ENCODE peak calls at places on chromosomes 4 and X, in ten cellular contexts. L is nephron progenitor cell; T is GM06990; Y is pancreas; G is heart right ventricle; M is spleen; N is CD8-positive, alpha-beta T cell; U is sigmoid colon; Q is AG10803; J is glutamatergic neuron. R is an unnamed sample.

GRCh38 chr4:80184053-80184790 is 13.1 kb upstream of the PRDM8 start:
- DNase-seq in L (peak), T (peak), Y (peak), G (peak), M (peak), N (peak), U (peak), Q (peak), J (peak), R (peak)

GRCh38 chrX:55488559-55489314 is 911 bp downstream of the USP51 start:
- DNase-seq in L (peak), T (peak), Y (peak), G (peak), M (peak), N (peak), U (peak), Q (peak), J (peak), R (peak)

GRCh38 chr4:100842856-100843255 is 325.0 kb upstream of the EMCN start:
- DNase-seq in L (no peak), T (no peak), Y (no peak), G (no peak), M (no peak), N (no peak), U (no peak), Q (no peak), J (no peak), R (no peak)

GRCh38 chrX:154373340-154374306 is 811 bp downstream of the FLNA start:
- DNase-seq in L (peak), T (no peak), Y (peak), G (peak), M (no peak), N (no peak), U (no peak), Q (peak), J (peak), R (peak)

GRCh38 chrX:104253567-104254441 is 929 bp downstream of the ESX1 start:
- DNase-seq in L (peak), T (no peak), Y (no peak), G (no peak), M (no peak), N (no peak), U (no peak), Q (no peak), J (peak), R (no peak)

GRCh38 chr4:150173854-150174398 is 95.7 kb downstream of the DCLK2 start:
- DNase-seq in L (no peak), T (no peak), Y (no peak), G (no peak), M (no peak), N (no peak), U (no peak), Q (no peak), J (no peak), R (no peak)

GRCh38 chr4:125727931-125728330 is 413.2 kb downstream of the FAT4 start:
- DNase-seq in L (no peak), T (no peak), Y (no peak), G (no peak), M (no peak), N (no peak), U (no peak), Q (no peak), J (no peak), R (no peak)

GRCh38 chr4:16608123-16608522 is 290.3 kb downstream of the LDB2 start:
- DNase-seq in L (no peak), T (no peak), Y (no peak), G (no peak), M (no peak), N (no peak), U (no peak), Q (peak), J (no peak), R (no peak)

GRCh38 chr4:118680808-118681207 is 4.4 kb upstream of the METTL14 start:
- DNase-seq in L (no peak), T (no peak), Y (no peak), G (no peak), M (no peak), N (no peak), U (no peak), Q (no peak), J (no peak), R (no peak)

GRCh38 chr4:779555-779954 is 46.4 kb downstream of the CPLX1 start:
- DNase-seq in L (no peak), T (no peak), Y (no peak), G (no peak), M (no peak), N (no peak), U (no peak), Q (no peak), J (no peak), R (no peak)

GRCh38 chr4:106287353-106287969 is 28.5 kb downstream of the TBCK start:
- DNase-seq in L (no peak), T (no peak), Y (no peak), G (no peak), M (no peak), N (no peak), U (no peak), Q (peak), J (no peak), R (no peak)

GRCh38 chr4:147736458-147736857 is 4.6 kb downstream of the ARHGAP10 start:
- DNase-seq in L (no peak), T (no peak), Y (no peak), G (no peak), M (no peak), N (no peak), U (no peak), Q (peak), J (no peak), R (no peak)

GRCh38 chr4:3470244-3471097 is 7.4 kb downstream of the DOK7 start:
- DNase-seq in L (no peak), T (no peak), Y (peak), G (no peak), M (peak), N (no peak), U (no peak), Q (no peak), J (peak), R (no peak)

GRCh38 chrX:150525061-150525919 is 43.1 kb upstream of the MTM1 start:
- DNase-seq in L (no peak), T (no peak), Y (peak), G (peak), M (no peak), N (no peak), U (no peak), Q (no peak), J (peak), R (no peak)

GRCh38 chrX:150506486-150506885 is 61.9 kb upstream of the MTM1 start:
- DNase-seq in L (no peak), T (no peak), Y (peak), G (no peak), M (no peak), N (no peak), U (no peak), Q (no peak), J (no peak), R (no peak)

GRCh38 chr4:71814433-71814832 is 30.6 kb upstream of the GC start:
- DNase-seq in L (peak), T (no peak), Y (no peak), G (no peak), M (no peak), N (no peak), U (no peak), Q (no peak), J (no peak), R (no peak)

GRCh38 chr4:75685546-75686189 is 12.5 kb upstream of the G3BP2 start:
- DNase-seq in L (no peak), T (no peak), Y (no peak), G (no peak), M (no peak), N (no peak), U (no peak), Q (no peak), J (no peak), R (no peak)

GRCh38 chrX:72245461-72246089 is 6.7 kb upstream of the ERCC6L start:
- DNase-seq in L (peak), T (no peak), Y (peak), G (peak), M (no peak), N (peak), U (no peak), Q (peak), J (peak), R (peak)

GRCh38 chrX:119760026-119760902 is 1.9 kb downstream of the SOWAHD start:
- DNase-seq in L (no peak), T (peak), Y (no peak), G (no peak), M (peak), N (no peak), U (no peak), Q (no peak), J (no peak), R (peak)

GRCh38 chr4:26061248-26061986 is 147.4 kb downstream of the SMIM20 start:
- DNase-seq in L (peak), T (no peak), Y (no peak), G (no peak), M (no peak), N (no peak), U (no peak), Q (no peak), J (no peak), R (peak)
- TF ChIP-seq CTCF in L (peak), T (peak), Y (no peak), G (no peak), M (peak), N (no peak), U (no peak), Q (peak), J (peak), R (peak)

GRCh38 chrX:34338046-34338445 is 205.9 kb upstream of the FAM47A start:
- DNase-seq in L (no peak), T (no peak), Y (no peak), G (no peak), M (no peak), N (no peak), U (no peak), Q (no peak), J (no peak), R (no peak)

GRCh38 chrX:34332336-34332735 is 200.2 kb upstream of the FAM47A start:
- DNase-seq in L (no peak), T (no peak), Y (no peak), G (no peak), M (no peak), N (no peak), U (no peak), Q (no peak), J (no peak), R (no peak)
- TF ChIP-seq CTCF in L (peak), T (no peak), Y (no peak), G (no peak), M (no peak), N (no peak), U (no peak), Q (no peak), J (no peak), R (peak)

DNA sequence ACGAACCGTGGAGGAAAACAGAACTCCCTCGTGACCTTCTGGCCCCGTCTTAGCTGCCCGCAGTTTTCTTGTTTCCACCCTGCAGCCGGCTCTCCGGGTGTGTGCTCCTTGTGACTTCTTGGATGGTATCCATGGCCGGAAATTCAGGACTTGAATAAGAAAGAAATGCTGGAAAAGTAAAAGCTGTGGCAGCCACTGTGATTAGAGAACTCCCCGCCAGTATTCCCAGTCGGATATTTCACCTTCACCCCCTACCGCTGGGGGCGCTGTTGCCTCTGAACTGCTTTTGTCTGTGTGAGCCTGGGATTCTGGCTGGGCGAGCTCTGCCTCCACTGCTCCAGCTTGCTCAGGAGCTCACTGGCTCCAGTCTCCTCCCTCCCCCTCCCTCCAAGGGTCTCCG is 41.5 kb upstream of the CYP4V2 start:
- DNase-seq in L (peak), T (no peak), Y (peak), G (peak), M (no peak), N (peak), U (peak), Q (peak), J (peak), R (no peak)
- TF ChIP-seq CTCF in L (peak), T (peak), Y (peak), G (peak), M (peak), N (peak), U (peak), Q (peak), J (peak), R (peak)

DNA sequence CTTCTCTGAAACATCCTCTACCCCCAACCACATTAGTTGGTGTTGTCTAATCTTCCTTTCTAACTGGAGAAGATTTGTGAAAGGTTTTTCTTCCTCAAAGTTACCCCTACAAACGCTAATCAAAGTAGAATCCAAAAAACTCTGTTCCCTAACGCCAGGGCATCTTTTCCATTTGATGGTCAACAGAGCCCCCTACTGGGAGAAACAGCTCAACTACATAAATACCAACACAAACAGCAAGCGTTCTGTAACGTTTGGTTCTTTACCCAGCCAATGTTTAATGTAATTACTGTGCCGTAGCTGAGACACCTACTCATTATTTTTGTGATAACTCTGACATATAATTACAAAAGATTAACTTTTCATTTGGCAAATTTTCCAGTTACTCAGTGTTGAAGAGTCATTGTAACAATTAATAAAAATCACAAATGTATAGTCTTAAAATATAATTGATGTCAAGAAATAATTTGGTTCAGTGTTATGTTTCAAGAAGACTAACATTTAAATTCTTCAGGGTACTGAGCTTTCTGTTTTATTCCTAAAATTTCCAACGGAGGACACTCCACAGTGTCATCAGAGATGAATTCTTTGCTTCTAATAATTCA is 94.9 kb upstream of the TBC1D9 start:
- DNase-seq in L (peak), T (peak), Y (peak), G (no peak), M (no peak), N (no peak), U (no peak), Q (peak), J (no peak), R (peak)
- TF ChIP-seq CTCF in L (peak), T (peak), Y (no peak), G (peak), M (peak), N (no peak), U (peak), Q (peak), J (peak), R (peak)

GRCh38 chr4:55008166-55009056 is 117.0 kb downstream of the KDR start:
- DNase-seq in L (no peak), T (peak), Y (no peak), G (no peak), M (no peak), N (no peak), U (no peak), Q (no peak), J (no peak), R (no peak)
- TF ChIP-seq CTCF in L (peak), T (peak), Y (no peak), G (peak), M (no peak), N (no peak), U (no peak), Q (peak), J (peak), R (peak)